ENCODE peak calls at places on chromosomes 1 and 21, in five cellular contexts. B, W, U, N and F are unnamed samples.

GRCh38 chr1:222618001-222618879 is at the start of gene MIA3:
- DNase-seq in B (peak; percentile 67), W (peak; percentile 34), U (peak; percentile 91), N (peak; percentile 95), F (no peak)

GRCh38 chr1:98327151-98327918 is 334.2 kb upstream of the SNX7 start:
- DNase-seq in B (no peak), W (no peak), U (no peak), N (no peak), F (no peak)

GRCh38 chr1:12769976-12770505 is 3.5 kb upstream of the PRAMEF12 start:
- DNase-seq in B (no peak), W (no peak), U (no peak), N (no peak), F (no peak)

GRCh38 chr1:215273838-215274516 is 191.4 kb downstream of the KCNK2 start:
- DNase-seq in B (no peak), W (no peak), U (no peak), N (no peak), F (no peak)

GRCh38 chr21:43959231-43960041 is 52.7 kb upstream of the TRAPPC10 start:
- DNase-seq in B (no peak), W (no peak), U (no peak), N (no peak), F (no peak)

GRCh38 chr1:204685236-204686006 is at the start of gene LRRN2:
- DNase-seq in B (peak; percentile 75), W (peak; percentile 60), U (no peak), N (no peak), F (no peak)

GRCh38 chr1:29973406-29973805 is 737.1 kb downstream of the PTPRU start:
- DNase-seq in B (no peak), W (no peak), U (no peak), N (no peak), F (no peak)

GRCh38 chr1:234707641-234708040 is 97.7 kb upstream of the IRF2BP2 start:
- DNase-seq in B (peak; percentile 58), W (no peak), U (no peak), N (no peak), F (no peak)

GRCh38 chr21:36069713-36070573 is at the start of gene CBR1:
- DNase-seq in B (peak; percentile 98), W (peak; percentile 96), U (peak; percentile 96), N (peak; percentile 81), F (peak; percentile 95)

GRCh38 chr1:26363549-26364448 is 8.8 kb downstream of the ZNF683 start:
- DNase-seq in B (peak; percentile 71), W (peak; percentile 85), U (no peak), N (peak; percentile 88), F (peak; percentile 85)

GRCh38 chr1:25787477-25788043 is 12.4 kb upstream of the SELENON start:
- DNase-seq in B (no peak), W (no peak), U (no peak), N (no peak), F (no peak)

GRCh38 chr1:166330096-166330495 is 163.3 kb upstream of the FAM78B start:
- DNase-seq in B (no peak), W (no peak), U (no peak), N (no peak), F (no peak)

GRCh38 chr1:16151985-16152384 is 3.9 kb downstream of the EPHA2 start:
- DNase-seq in B (no peak), W (no peak), U (no peak), N (no peak), F (no peak)

GRCh38 chr1:77757066-77757584 is 2.5 kb downstream of the USP33 start:
- DNase-seq in B (no peak), W (no peak), U (no peak), N (no peak), F (no peak)

GRCh38 chr1:152707860-152708259 is at the start of gene LCE4A:
- DNase-seq in B (no peak), W (no peak), U (no peak), N (no peak), F (no peak)

GRCh38 chr1:204461331-204462228 is 33.0 kb downstream of the PIK3C2B start:
- DNase-seq in B (no peak), W (no peak), U (no peak), N (peak; percentile 77), F (no peak)

GRCh38 chr21:32311621-32312020 is 13.0 kb downstream of the MRAP start:
- DNase-seq in B (no peak), W (no peak), U (no peak), N (no peak), F (no peak)

GRCh38 chr1:74513901-74514300 is 1.5 kb upstream of the LRRC53 start:
- DNase-seq in B (no peak), W (no peak), U (no peak), N (no peak), F (no peak)

GRCh38 chr1:93317207-93317606 is 28.5 kb upstream of the DR1 start:
- DNase-seq in B (no peak), W (peak; percentile 18), U (no peak), N (no peak), F (no peak)

GRCh38 chr1:244751271-244751895 is 84.1 kb upstream of the COX20 start:
- DNase-seq in B (no peak), W (no peak), U (no peak), N (no peak), F (no peak)

GRCh38 chr1:119587328-119587727 is 60.7 kb downstream of the ZNF697 start:
- DNase-seq in B (no peak), W (no peak), U (no peak), N (no peak), F (no peak)

GRCh38 chr1:156401681-156402081 is 32.7 kb downstream of the RHBG start:
- DNase-seq in B (no peak), W (no peak), U (no peak), N (no peak), F (no peak)

GRCh38 chr21:38825269-38825668 is 19.5 kb downstream of the ETS2 start:
- DNase-seq in B (no peak), W (no peak), U (no peak), N (no peak), F (no peak)
- TF ChIP-seq POLR2AphosphoS5 in B (no peak), W (no peak), U (no peak), N (no peak), F (no peak)

GRCh38 chr1:158930504-158930903 is 848 bp upstream of the PYHIN1 start:
- DNase-seq in B (no peak), W (peak; percentile 28), U (no peak), N (no peak), F (no peak)

DNA sequence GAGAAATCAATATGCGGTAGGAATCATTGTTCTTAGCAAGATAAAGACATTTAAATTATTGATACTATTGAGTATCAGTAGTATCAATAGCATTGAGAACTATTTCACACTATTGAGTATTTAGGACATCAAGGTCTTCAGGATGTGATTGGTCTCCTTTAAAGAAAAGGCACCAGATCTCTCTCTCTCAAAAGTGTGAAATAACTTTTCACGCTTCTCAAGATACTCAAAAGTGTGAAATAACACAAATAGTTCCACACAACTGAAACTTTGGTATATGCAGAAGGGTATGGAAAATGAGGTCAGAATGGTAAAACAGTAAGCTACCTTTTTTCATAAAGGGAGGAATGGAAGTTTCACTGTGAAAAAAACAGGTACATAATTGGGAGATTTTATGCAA is 6.7 kb upstream of the PYHIN1 start:
- DNase-seq in B (no peak), W (no peak), U (no peak), N (no peak), F (no peak)
- TF ChIP-seq EP300 in B (no peak), W (no peak), U (no peak), N (no peak), F (no peak)

GRCh38 chr1:155001688-155002474 is 721 bp upstream of the ZBTB7B start:
- DNase-seq in B (peak; percentile 100), W (peak; percentile 100), U (peak; percentile 100), N (peak; percentile 98), F (peak; percentile 100)
- TF ChIP-seq CTCF in B (no peak), W (peak; percentile 23), U (peak; percentile 7), N (peak; percentile 65), F (no peak)

GRCh38 chr1:181140398-181140797 is 51.9 kb downstream of the IER5 start:
- DNase-seq in B (peak; percentile 10), W (no peak), U (peak; percentile 11), N (no peak), F (no peak)

GRCh38 chr1:181143081-181143859 is 54.8 kb downstream of the IER5 start:
- DNase-seq in B (peak; percentile 41), W (no peak), U (peak; percentile 19), N (no peak), F (no peak)

GRCh38 chr1:181142096-181143043 is 53.9 kb downstream of the IER5 start:
- DNase-seq in B (peak; percentile 94), W (peak; percentile 90), U (peak; percentile 89), N (peak; percentile 90), F (peak; percentile 90)

GRCh38 chr1:181140891-181141290 is 52.4 kb downstream of the IER5 start:
- DNase-seq in B (peak; percentile 49), W (no peak), U (peak; percentile 44), N (no peak), F (no peak)

DNA sequence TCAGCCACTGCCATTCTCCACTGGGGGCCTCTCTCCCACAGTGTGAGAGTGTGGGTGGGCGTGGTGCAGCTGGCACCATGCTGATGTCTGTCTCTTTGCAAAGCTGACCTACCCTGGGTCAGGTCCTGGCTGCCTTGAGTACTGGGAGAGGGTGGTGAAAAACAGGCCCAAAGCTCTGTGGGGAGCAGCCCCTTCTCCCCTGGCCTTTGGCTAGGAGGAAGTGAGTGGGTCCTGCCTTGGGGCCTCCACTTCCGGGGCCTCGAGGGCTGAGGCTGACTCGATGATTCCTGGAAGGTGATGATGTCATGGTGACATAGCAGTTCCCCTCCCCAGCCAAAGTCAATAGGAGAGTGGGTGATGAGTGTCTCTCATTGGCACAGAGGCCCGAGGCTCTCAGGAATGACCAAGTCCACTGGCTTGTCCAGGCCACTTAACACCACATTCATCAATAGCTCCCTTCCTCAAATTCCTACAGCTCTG is 53.0 kb downstream of the IER5 start:
- DNase-seq in B (peak; percentile 67), W (peak; percentile 25), U (peak; percentile 64), N (peak; percentile 83), F (peak; percentile 39)
- TF ChIP-seq POLR2AphosphoS5 in B (peak; percentile 30), W (no peak), U (no peak), N (no peak), F (no peak)

GRCh38 chr1:202951437-202951836 is 6.7 kb downstream of the ADIPOR1 start:
- DNase-seq in B (no peak), W (no peak), U (no peak), N (no peak), F (no peak)

GRCh38 chr1:202957733-202958543 is at the start of gene ADIPOR1:
- DNase-seq in B (peak; percentile 96), W (peak; percentile 96), U (peak; percentile 94), N (peak; percentile 99), F (peak; percentile 95)

GRCh38 chr1:202953412-202953811 is 4.7 kb downstream of the ADIPOR1 start:
- DNase-seq in B (no peak), W (no peak), U (no peak), N (no peak), F (no peak)

GRCh38 chr1:202954057-202954745 is 3.9 kb downstream of the ADIPOR1 start:
- DNase-seq in B (no peak), W (no peak), U (no peak), N (no peak), F (no peak)

DNA sequence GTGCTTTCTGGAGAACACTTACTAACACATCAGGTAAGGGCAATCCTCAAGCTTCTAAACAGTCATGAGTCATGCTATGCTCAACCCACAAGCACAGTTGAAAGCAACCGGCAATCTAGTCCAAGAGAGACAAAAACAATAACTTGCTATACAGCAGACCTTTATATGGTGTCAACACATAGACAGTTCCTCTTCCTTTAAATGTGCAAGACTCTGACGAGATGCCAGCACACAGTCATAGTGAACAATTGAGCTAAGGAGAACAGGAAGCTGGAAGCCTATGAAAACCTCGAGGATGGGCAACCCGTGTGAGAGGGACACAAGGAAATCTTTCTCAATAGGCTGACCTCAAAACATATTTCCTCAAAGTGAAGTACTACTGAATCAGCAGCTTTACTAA is 5.3 kb downstream of the ADIPOR1 start:
- DNase-seq in B (peak; percentile 74), W (peak; percentile 38), U (no peak), N (no peak), F (no peak)
- TF ChIP-seq EP300 in B (no peak), W (no peak), U (no peak), N (no peak), F (no peak)